ENCODE peak calls at places on chromosome 11, in eight cellular contexts. One of them, this sample, is unnamed.

GRCh38 chr11:114606003-114606801 is 10.6 kb upstream of the NXPE4 start:
- DNase-seq in fibroblast of the aortic adventitia: peak; percentile 22
- DNase-seq in fibroblast of villous mesenchyme: peak; percentile 33
- DNase-seq in transverse colon: no peak
- DNase-seq in prostate gland: no peak
- DNase-seq in AG04450: no peak
- DNase-seq in HFFc6: no peak
- DNase-seq in heart right ventricle: no peak
- DNase-seq in this sample: no peak

GRCh38 chr11:19368726-19369364 is 128.1 kb upstream of the E2F8 start:
- DNase-seq in fibroblast of the aortic adventitia: peak; percentile 69
- DNase-seq in fibroblast of villous mesenchyme: peak; percentile 67
- DNase-seq in transverse colon: no peak
- DNase-seq in prostate gland: no peak
- DNase-seq in AG04450: no peak
- DNase-seq in HFFc6: peak; percentile 25
- DNase-seq in heart right ventricle: no peak
- DNase-seq in this sample: no peak

GRCh38 chr11:114059984-114060401 is 482 bp downstream of the ZBTB16 start:
- DNase-seq in fibroblast of the aortic adventitia: no peak
- DNase-seq in fibroblast of villous mesenchyme: peak; percentile 71
- DNase-seq in transverse colon: peak; percentile 49
- DNase-seq in prostate gland: no peak
- DNase-seq in AG04450: no peak
- DNase-seq in HFFc6: no peak
- DNase-seq in heart right ventricle: peak; percentile 42
- DNase-seq in this sample: no peak

GRCh38 chr11:111591187-111591960 is 10.9 kb upstream of the SIK2 start:
- DNase-seq in fibroblast of the aortic adventitia: no peak
- DNase-seq in fibroblast of villous mesenchyme: no peak
- DNase-seq in transverse colon: no peak
- DNase-seq in prostate gland: no peak
- DNase-seq in AG04450: no peak
- DNase-seq in HFFc6: no peak
- DNase-seq in heart right ventricle: no peak
- DNase-seq in this sample: no peak

GRCh38 chr11:71563401-71563800 is 2.0 kb upstream of the KRTAP5-10 start:
- DNase-seq in fibroblast of the aortic adventitia: peak; percentile 14
- DNase-seq in fibroblast of villous mesenchyme: peak; percentile 34
- DNase-seq in transverse colon: no peak
- DNase-seq in prostate gland: no peak
- DNase-seq in AG04450: no peak
- DNase-seq in HFFc6: peak; percentile 80
- DNase-seq in heart right ventricle: no peak
- DNase-seq in this sample: peak; percentile 30

GRCh38 chr11:79616392-79616831 is 175.6 kb upstream of the TENM4 start:
- DNase-seq in fibroblast of the aortic adventitia: no peak
- DNase-seq in fibroblast of villous mesenchyme: no peak
- DNase-seq in transverse colon: no peak
- DNase-seq in prostate gland: no peak
- DNase-seq in AG04450: no peak
- DNase-seq in HFFc6: no peak
- DNase-seq in heart right ventricle: no peak
- DNase-seq in this sample: no peak

GRCh38 chr11:64566042-64566914 is 24.7 kb upstream of the SLC22A12 start:
- DNase-seq in fibroblast of the aortic adventitia: peak; percentile 76
- DNase-seq in fibroblast of villous mesenchyme: peak; percentile 93
- DNase-seq in transverse colon: peak; percentile 65
- DNase-seq in prostate gland: peak; percentile 77
- DNase-seq in AG04450: peak; percentile 20
- DNase-seq in HFFc6: peak; percentile 18
- DNase-seq in heart right ventricle: peak; percentile 60
- DNase-seq in this sample: peak; percentile 36

GRCh38 chr11:111792314-111792713 is 26.1 kb upstream of the PPP2R1B start:
- DNase-seq in fibroblast of the aortic adventitia: no peak
- DNase-seq in fibroblast of villous mesenchyme: no peak
- DNase-seq in transverse colon: no peak
- DNase-seq in prostate gland: no peak
- DNase-seq in AG04450: no peak
- DNase-seq in HFFc6: no peak
- DNase-seq in heart right ventricle: no peak
- DNase-seq in this sample: no peak

GRCh38 chr11:134949716-134950115 is 537.7 kb upstream of the B3GAT1 start:
- DNase-seq in fibroblast of the aortic adventitia: peak; percentile 25
- DNase-seq in fibroblast of villous mesenchyme: no peak
- DNase-seq in transverse colon: no peak
- DNase-seq in prostate gland: no peak
- DNase-seq in AG04450: no peak
- DNase-seq in HFFc6: no peak
- DNase-seq in heart right ventricle: no peak
- DNase-seq in this sample: no peak

GRCh38 chr11:62267050-62267449 is 2.9 kb upstream of the SCGB2A2 start:
- DNase-seq in fibroblast of the aortic adventitia: no peak
- DNase-seq in fibroblast of villous mesenchyme: no peak
- DNase-seq in transverse colon: no peak
- DNase-seq in prostate gland: no peak
- DNase-seq in AG04450: no peak
- DNase-seq in HFFc6: no peak
- DNase-seq in heart right ventricle: no peak
- DNase-seq in this sample: no peak

GRCh38 chr11:129946965-129947364 is 51.6 kb upstream of the NFRKB start:
- DNase-seq in fibroblast of the aortic adventitia: no peak
- DNase-seq in fibroblast of villous mesenchyme: no peak
- DNase-seq in transverse colon: no peak
- DNase-seq in prostate gland: no peak
- DNase-seq in AG04450: no peak
- DNase-seq in HFFc6: no peak
- DNase-seq in heart right ventricle: no peak
- DNase-seq in this sample: no peak
- TF ChIP-seq CTCF in fibroblast of the aortic adventitia: no peak
- TF ChIP-seq CTCF in fibroblast of villous mesenchyme: no peak
- TF ChIP-seq CTCF in transverse colon: no peak
- TF ChIP-seq CTCF in prostate gland: no peak
- TF ChIP-seq CTCF in AG04450: no peak
- TF ChIP-seq CTCF in HFFc6: no peak
- TF ChIP-seq CTCF in heart right ventricle: no peak
- TF ChIP-seq CTCF in this sample: no peak

DNA sequence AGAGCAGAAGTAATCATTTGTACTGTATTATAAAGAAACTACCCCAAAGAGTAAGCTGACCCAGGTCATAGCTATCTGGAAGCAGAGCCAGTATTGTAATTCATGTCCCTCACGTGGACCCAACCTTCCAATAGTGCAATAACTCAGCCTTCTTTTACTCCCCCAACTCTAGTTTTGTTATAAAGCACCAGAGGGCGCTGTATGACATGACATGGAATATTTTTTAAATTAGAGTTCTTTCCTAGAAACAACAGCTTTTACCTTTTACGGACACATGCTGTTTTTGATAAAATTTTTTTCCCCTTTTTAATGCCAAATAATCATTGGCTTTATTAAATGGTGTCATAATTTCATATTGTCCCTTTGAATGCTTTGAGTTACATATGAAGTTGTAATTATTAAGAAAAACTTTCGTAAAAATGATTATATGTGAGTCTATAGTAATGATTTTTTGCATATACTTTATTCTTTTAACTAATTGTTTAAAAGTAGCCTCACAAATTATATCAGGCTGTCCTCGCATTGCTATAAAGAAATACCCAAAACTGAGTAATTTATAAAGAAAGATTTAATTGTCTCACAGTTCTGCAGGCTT is 76.9 kb downstream of the DKK3 start:
- DNase-seq in fibroblast of the aortic adventitia: peak; percentile 83
- DNase-seq in fibroblast of villous mesenchyme: peak; percentile 71
- DNase-seq in transverse colon: no peak
- DNase-seq in prostate gland: peak; percentile 12
- DNase-seq in AG04450: peak; percentile 18
- DNase-seq in HFFc6: peak; percentile 70
- DNase-seq in heart right ventricle: peak; percentile 27
- DNase-seq in this sample: peak; percentile 20
- TF ChIP-seq CTCF in fibroblast of the aortic adventitia: peak; percentile 72
- TF ChIP-seq CTCF in fibroblast of villous mesenchyme: peak; percentile 65
- TF ChIP-seq CTCF in transverse colon: peak; percentile 60
- TF ChIP-seq CTCF in prostate gland: peak; percentile 68
- TF ChIP-seq CTCF in AG04450: peak; percentile 72
- TF ChIP-seq CTCF in HFFc6: peak; percentile 92
- TF ChIP-seq CTCF in heart right ventricle: peak; percentile 79
- TF ChIP-seq CTCF in this sample: peak; percentile 52

GRCh38 chr11:68749061-68749491 is 2.2 kb downstream of the TESMIN start:
- DNase-seq in fibroblast of the aortic adventitia: no peak
- DNase-seq in fibroblast of villous mesenchyme: no peak
- DNase-seq in transverse colon: no peak
- DNase-seq in prostate gland: no peak
- DNase-seq in AG04450: no peak
- DNase-seq in HFFc6: no peak
- DNase-seq in heart right ventricle: no peak
- DNase-seq in this sample: no peak
- TF ChIP-seq CTCF in fibroblast of the aortic adventitia: no peak
- TF ChIP-seq CTCF in fibroblast of villous mesenchyme: no peak
- TF ChIP-seq CTCF in transverse colon: no peak
- TF ChIP-seq CTCF in prostate gland: no peak
- TF ChIP-seq CTCF in AG04450: no peak
- TF ChIP-seq CTCF in HFFc6: no peak
- TF ChIP-seq CTCF in heart right ventricle: no peak
- TF ChIP-seq CTCF in this sample: no peak

GRCh38 chr11:27701262-27702105 is 1.2 kb upstream of the BDNF start:
- DNase-seq in fibroblast of the aortic adventitia: peak; percentile 76
- DNase-seq in fibroblast of villous mesenchyme: peak; percentile 82
- DNase-seq in transverse colon: peak; percentile 23
- DNase-seq in prostate gland: no peak
- DNase-seq in AG04450: no peak
- DNase-seq in HFFc6: peak; percentile 74
- DNase-seq in heart right ventricle: peak; percentile 29
- DNase-seq in this sample: peak; percentile 55
- TF ChIP-seq CTCF in fibroblast of the aortic adventitia: peak; percentile 39
- TF ChIP-seq CTCF in fibroblast of villous mesenchyme: peak; percentile 39
- TF ChIP-seq CTCF in transverse colon: peak; percentile 16
- TF ChIP-seq CTCF in prostate gland: no peak
- TF ChIP-seq CTCF in AG04450: peak; percentile 48
- TF ChIP-seq CTCF in HFFc6: peak; percentile 72
- TF ChIP-seq CTCF in heart right ventricle: peak; percentile 37
- TF ChIP-seq CTCF in this sample: no peak

GRCh38 chr11:58757449-58757848 is 25.7 kb upstream of the GLYAT start:
- DNase-seq in fibroblast of the aortic adventitia: no peak
- DNase-seq in fibroblast of villous mesenchyme: no peak
- DNase-seq in transverse colon: no peak
- DNase-seq in prostate gland: no peak
- DNase-seq in AG04450: no peak
- DNase-seq in HFFc6: no peak
- DNase-seq in heart right ventricle: no peak
- DNase-seq in this sample: no peak

GRCh38 chr11:58765078-58765477 is 33.3 kb upstream of the GLYAT start:
- DNase-seq in fibroblast of the aortic adventitia: no peak
- DNase-seq in fibroblast of villous mesenchyme: no peak
- DNase-seq in transverse colon: no peak
- DNase-seq in prostate gland: no peak
- DNase-seq in AG04450: no peak
- DNase-seq in HFFc6: no peak
- DNase-seq in heart right ventricle: no peak
- DNase-seq in this sample: no peak

GRCh38 chr11:58763120-58763490 is 31.4 kb upstream of the GLYAT start:
- DNase-seq in fibroblast of the aortic adventitia: no peak
- DNase-seq in fibroblast of villous mesenchyme: no peak
- DNase-seq in transverse colon: no peak
- DNase-seq in prostate gland: no peak
- DNase-seq in AG04450: no peak
- DNase-seq in HFFc6: no peak
- DNase-seq in heart right ventricle: no peak
- DNase-seq in this sample: no peak

GRCh38 chr11:58768137-58768536 is 36.4 kb upstream of the GLYAT start:
- DNase-seq in fibroblast of the aortic adventitia: no peak
- DNase-seq in fibroblast of villous mesenchyme: no peak
- DNase-seq in transverse colon: no peak
- DNase-seq in prostate gland: no peak
- DNase-seq in AG04450: no peak
- DNase-seq in HFFc6: no peak
- DNase-seq in heart right ventricle: no peak
- DNase-seq in this sample: no peak

DNA sequence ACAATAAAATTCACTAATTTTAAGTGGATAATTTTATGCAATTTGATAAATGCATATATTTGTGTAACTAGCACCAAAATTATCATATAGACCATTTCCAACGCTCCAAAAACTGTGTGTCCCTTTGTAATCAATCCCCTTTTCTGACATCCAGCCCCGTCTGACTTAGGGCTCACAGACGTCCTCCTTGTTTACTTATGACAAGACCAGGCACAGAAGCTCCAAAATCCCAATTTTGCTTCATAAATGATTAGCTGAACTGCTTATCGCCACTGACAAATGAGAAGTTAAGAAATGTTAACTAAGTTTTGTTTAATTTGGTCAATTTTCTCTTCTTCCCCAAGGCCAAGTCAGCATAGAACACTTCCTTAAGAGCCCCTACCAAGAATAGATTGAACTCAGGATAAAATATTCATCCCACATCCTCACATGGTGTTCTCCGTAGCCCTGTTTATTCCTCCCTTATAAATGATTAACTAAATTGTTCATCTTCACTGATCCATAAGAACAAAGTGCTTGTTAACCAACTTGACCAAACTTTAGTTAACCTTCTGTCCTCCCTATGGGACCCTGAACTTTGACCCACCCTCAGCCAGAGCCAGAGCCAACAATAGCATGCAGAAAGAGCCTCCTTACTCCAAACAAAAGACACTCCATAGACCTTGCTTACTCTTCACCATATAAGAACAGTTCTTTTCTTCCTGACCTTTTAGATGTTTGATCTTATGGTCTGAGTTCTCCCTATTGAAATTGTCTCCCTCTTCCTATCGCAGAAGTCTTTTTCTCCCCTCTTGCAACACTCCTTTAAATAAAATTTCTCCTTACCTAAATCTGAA is 30.8 kb upstream of the GLYAT start:
- DNase-seq in fibroblast of the aortic adventitia: no peak
- DNase-seq in fibroblast of villous mesenchyme: no peak
- DNase-seq in transverse colon: no peak
- DNase-seq in prostate gland: no peak
- DNase-seq in AG04450: no peak
- DNase-seq in HFFc6: no peak
- DNase-seq in heart right ventricle: no peak
- DNase-seq in this sample: no peak
- TF ChIP-seq CTCF in fibroblast of the aortic adventitia: no peak
- TF ChIP-seq CTCF in fibroblast of villous mesenchyme: no peak
- TF ChIP-seq CTCF in transverse colon: no peak
- TF ChIP-seq CTCF in prostate gland: no peak
- TF ChIP-seq CTCF in AG04450: no peak
- TF ChIP-seq CTCF in HFFc6: no peak
- TF ChIP-seq CTCF in heart right ventricle: no peak
- TF ChIP-seq CTCF in this sample: no peak

DNA sequence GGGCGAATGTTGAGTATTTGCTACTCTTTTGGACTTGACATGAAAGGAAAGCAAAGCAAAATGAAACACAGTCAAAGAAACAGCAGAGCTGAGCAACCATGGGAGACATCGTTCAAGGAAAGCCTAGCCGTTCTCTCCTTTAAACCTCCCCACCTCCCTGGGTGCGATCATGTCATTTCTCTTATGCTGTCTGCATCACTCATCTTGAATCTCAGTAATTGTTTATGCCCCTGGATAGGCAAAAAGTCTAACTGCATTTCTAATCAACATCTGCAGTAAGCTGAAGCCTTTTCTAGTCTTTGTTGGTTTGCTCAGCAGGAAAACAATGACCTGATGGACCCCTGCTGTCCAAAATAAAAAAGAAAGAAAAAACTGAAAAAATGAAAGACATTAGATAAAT is 107.0 kb downstream of the MSANTD4 start:
- DNase-seq in fibroblast of the aortic adventitia: no peak
- DNase-seq in fibroblast of villous mesenchyme: no peak
- DNase-seq in transverse colon: no peak
- DNase-seq in prostate gland: no peak
- DNase-seq in AG04450: no peak
- DNase-seq in HFFc6: no peak
- DNase-seq in heart right ventricle: no peak
- DNase-seq in this sample: no peak
- TF ChIP-seq CTCF in fibroblast of the aortic adventitia: no peak
- TF ChIP-seq CTCF in fibroblast of villous mesenchyme: no peak
- TF ChIP-seq CTCF in transverse colon: no peak
- TF ChIP-seq CTCF in prostate gland: no peak
- TF ChIP-seq CTCF in AG04450: no peak
- TF ChIP-seq CTCF in HFFc6: no peak
- TF ChIP-seq CTCF in heart right ventricle: no peak
- TF ChIP-seq CTCF in this sample: no peak

This sample was measured in Calu3.